ENCODE peak calls at places on chromosome 6, in ten cellular contexts. One of them, this sample, is unnamed.

GRCh38 chr6:54689620-54690019 is 157.0 kb upstream of the FAM83B start:
- DNase-seq in midbrain: no peak
- DNase-seq in Peyer's patch: no peak
- DNase-seq in Daoy: no peak
- DNase-seq in NCI-H345: no peak
- DNase-seq in progenitor cell of endocrine pancreas: no peak
- DNase-seq in iris pigment epithelial cell: no peak
- DNase-seq in activated CD4-positive, alpha-beta T cell treated with anti-CD3 and anti-CD28 coated beads, Interleukin-2, amount 50 U/mL, for 1 hour: no peak
- DNase-seq in tibial artery: no peak
- DNase-seq in NCI-H187 treated with DMSO at 0.1 percent for 48 hours: no peak
- DNase-seq in this sample: no peak

GRCh38 chr6:158017621-158018369 is 36.1 kb downstream of the SYNJ2 start:
- DNase-seq in midbrain: no peak
- DNase-seq in Peyer's patch: no peak
- DNase-seq in Daoy: no peak
- DNase-seq in NCI-H345: no peak
- DNase-seq in progenitor cell of endocrine pancreas: no peak
- DNase-seq in iris pigment epithelial cell: no peak
- DNase-seq in activated CD4-positive, alpha-beta T cell treated with anti-CD3 and anti-CD28 coated beads, Interleukin-2, amount 50 U/mL, for 1 hour: no peak
- DNase-seq in tibial artery: peak
- DNase-seq in NCI-H187 treated with DMSO at 0.1 percent for 48 hours: no peak
- DNase-seq in this sample: no peak

GRCh38 chr6:132749111-132749510 is 8.6 kb downstream of the VNN2 start:
- DNase-seq in midbrain: no peak
- DNase-seq in Peyer's patch: no peak
- DNase-seq in Daoy: no peak
- DNase-seq in NCI-H345: no peak
- DNase-seq in progenitor cell of endocrine pancreas: no peak
- DNase-seq in iris pigment epithelial cell: no peak
- DNase-seq in activated CD4-positive, alpha-beta T cell treated with anti-CD3 and anti-CD28 coated beads, Interleukin-2, amount 50 U/mL, for 1 hour: no peak
- DNase-seq in tibial artery: no peak
- DNase-seq in NCI-H187 treated with DMSO at 0.1 percent for 48 hours: no peak
- DNase-seq in this sample: no peak

GRCh38 chr6:53461682-53462081 is 83.2 kb downstream of the GCLC start:
- DNase-seq in midbrain: no peak
- DNase-seq in Peyer's patch: no peak
- DNase-seq in Daoy: no peak
- DNase-seq in NCI-H345: peak
- DNase-seq in progenitor cell of endocrine pancreas: no peak
- DNase-seq in iris pigment epithelial cell: no peak
- DNase-seq in activated CD4-positive, alpha-beta T cell treated with anti-CD3 and anti-CD28 coated beads, Interleukin-2, amount 50 U/mL, for 1 hour: no peak
- DNase-seq in tibial artery: no peak
- DNase-seq in NCI-H187 treated with DMSO at 0.1 percent for 48 hours: no peak
- DNase-seq in this sample: no peak

GRCh38 chr6:67694127-67694526 is 941.0 kb upstream of the ADGRB3 start:
- DNase-seq in midbrain: no peak
- DNase-seq in Peyer's patch: no peak
- DNase-seq in Daoy: no peak
- DNase-seq in NCI-H345: no peak
- DNase-seq in progenitor cell of endocrine pancreas: no peak
- DNase-seq in iris pigment epithelial cell: no peak
- DNase-seq in activated CD4-positive, alpha-beta T cell treated with anti-CD3 and anti-CD28 coated beads, Interleukin-2, amount 50 U/mL, for 1 hour: no peak
- DNase-seq in tibial artery: no peak
- DNase-seq in NCI-H187 treated with DMSO at 0.1 percent for 48 hours: no peak
- DNase-seq in this sample: no peak

GRCh38 chr6:134132494-134133141 is 80.2 kb upstream of the SLC2A12 start:
- DNase-seq in midbrain: no peak
- DNase-seq in Peyer's patch: no peak
- DNase-seq in Daoy: no peak
- DNase-seq in NCI-H345: no peak
- DNase-seq in progenitor cell of endocrine pancreas: no peak
- DNase-seq in iris pigment epithelial cell: no peak
- DNase-seq in activated CD4-positive, alpha-beta T cell treated with anti-CD3 and anti-CD28 coated beads, Interleukin-2, amount 50 U/mL, for 1 hour: no peak
- DNase-seq in tibial artery: no peak
- DNase-seq in NCI-H187 treated with DMSO at 0.1 percent for 48 hours: no peak
- DNase-seq in this sample: no peak

GRCh38 chr6:141956046-141956761 is 176.5 kb upstream of the GJE1 start:
- DNase-seq in midbrain: no peak
- DNase-seq in Peyer's patch: no peak
- DNase-seq in Daoy: no peak
- DNase-seq in NCI-H345: peak
- DNase-seq in progenitor cell of endocrine pancreas: no peak
- DNase-seq in iris pigment epithelial cell: peak
- DNase-seq in activated CD4-positive, alpha-beta T cell treated with anti-CD3 and anti-CD28 coated beads, Interleukin-2, amount 50 U/mL, for 1 hour: no peak
- DNase-seq in tibial artery: no peak
- DNase-seq in NCI-H187 treated with DMSO at 0.1 percent for 48 hours: no peak
- DNase-seq in this sample: no peak

GRCh38 chr6:166308769-166309589 is 787 bp upstream of the PRR18 start:
- DNase-seq in midbrain: peak
- DNase-seq in Peyer's patch: no peak
- DNase-seq in Daoy: no peak
- DNase-seq in NCI-H345: peak
- DNase-seq in progenitor cell of endocrine pancreas: no peak
- DNase-seq in iris pigment epithelial cell: no peak
- DNase-seq in activated CD4-positive, alpha-beta T cell treated with anti-CD3 and anti-CD28 coated beads, Interleukin-2, amount 50 U/mL, for 1 hour: no peak
- DNase-seq in tibial artery: no peak
- DNase-seq in NCI-H187 treated with DMSO at 0.1 percent for 48 hours: no peak
- DNase-seq in this sample: no peak

GRCh38 chr6:158852312-158853071 is 33.3 kb upstream of the EZR start:
- DNase-seq in midbrain: no peak
- DNase-seq in Peyer's patch: no peak
- DNase-seq in Daoy: peak
- DNase-seq in NCI-H345: no peak
- DNase-seq in progenitor cell of endocrine pancreas: no peak
- DNase-seq in iris pigment epithelial cell: no peak
- DNase-seq in activated CD4-positive, alpha-beta T cell treated with anti-CD3 and anti-CD28 coated beads, Interleukin-2, amount 50 U/mL, for 1 hour: no peak
- DNase-seq in tibial artery: no peak
- DNase-seq in NCI-H187 treated with DMSO at 0.1 percent for 48 hours: no peak
- DNase-seq in this sample: no peak

GRCh38 chr6:34360556-34360955 is 31.9 kb downstream of the NUDT3 start:
- DNase-seq in midbrain: no peak
- DNase-seq in Peyer's patch: no peak
- DNase-seq in Daoy: peak
- DNase-seq in NCI-H345: no peak
- DNase-seq in progenitor cell of endocrine pancreas: no peak
- DNase-seq in iris pigment epithelial cell: peak
- DNase-seq in activated CD4-positive, alpha-beta T cell treated with anti-CD3 and anti-CD28 coated beads, Interleukin-2, amount 50 U/mL, for 1 hour: no peak
- DNase-seq in tibial artery: no peak
- DNase-seq in NCI-H187 treated with DMSO at 0.1 percent for 48 hours: no peak
- DNase-seq in this sample: no peak

GRCh38 chr6:56314683-56315523 is 67.5 kb upstream of the COL21A1 start:
- DNase-seq in midbrain: peak
- DNase-seq in Peyer's patch: no peak
- DNase-seq in Daoy: peak
- DNase-seq in NCI-H345: peak
- DNase-seq in progenitor cell of endocrine pancreas: no peak
- DNase-seq in iris pigment epithelial cell: peak
- DNase-seq in activated CD4-positive, alpha-beta T cell treated with anti-CD3 and anti-CD28 coated beads, Interleukin-2, amount 50 U/mL, for 1 hour: no peak
- DNase-seq in tibial artery: no peak
- DNase-seq in NCI-H187 treated with DMSO at 0.1 percent for 48 hours: no peak
- DNase-seq in this sample: peak

GRCh38 chr6:22877946-22878705 is 308.8 kb downstream of the HDGFL1 start:
- DNase-seq in midbrain: no peak
- DNase-seq in Peyer's patch: no peak
- DNase-seq in Daoy: no peak
- DNase-seq in NCI-H345: no peak
- DNase-seq in progenitor cell of endocrine pancreas: no peak
- DNase-seq in iris pigment epithelial cell: peak
- DNase-seq in activated CD4-positive, alpha-beta T cell treated with anti-CD3 and anti-CD28 coated beads, Interleukin-2, amount 50 U/mL, for 1 hour: no peak
- DNase-seq in tibial artery: no peak
- DNase-seq in NCI-H187 treated with DMSO at 0.1 percent for 48 hours: no peak
- DNase-seq in this sample: no peak

This sample was measured in ovary.